ENCODE peak calls at places on chromosomes 1 and 21, in seven cellular contexts. W is neural progenitor cell; H is IMR-90; X is sigmoid colon; T is CD8-positive, alpha-beta memory T cell; Y is left lung; Q is lower lobe of right lung. L is an unnamed sample. For H3K9me3, the result is how much of the 10 kb centered on the place peaks cover.

GRCh38 chr1:185008746-185009360 is 34.5 kb upstream of the NIBAN1 start:
- DNase-seq in W (no peak), H (no peak), X (no peak), T (no peak), Y (no peak), Q (no peak), L (no peak)

GRCh38 chr1:90708236-90708786 is 8.8 kb downstream of the BARHL2 start:
- DNase-seq in W (no peak), H (no peak), X (no peak), T (no peak), Y (no peak), Q (no peak), L (no peak)

GRCh38 chr1:9413143-9413876 is 120.6 kb downstream of the SPSB1 start:
- DNase-seq in W (peak), H (peak), X (peak), T (no peak), Y (peak), Q (peak), L (no peak)

GRCh38 chr1:70044832-70045231 is 160.5 kb downstream of the LRRC40 start:
- DNase-seq in W (no peak), H (peak), X (no peak), T (no peak), Y (no peak), Q (no peak), L (no peak)

GRCh38 chr1:41578712-41579335 is 94.3 kb upstream of the EDN2 start:
- DNase-seq in W (peak), H (peak), X (no peak), T (no peak), Y (no peak), Q (no peak), L (no peak)

GRCh38 chr21:23887709-23888303 is 1719.5 kb downstream of the MRPL39 start:
- DNase-seq in W (no peak), H (no peak), X (no peak), T (peak), Y (no peak), Q (no peak), L (no peak)

GRCh38 chr1:25100151-25100841 is 132.0 kb downstream of the SYF2 start:
- DNase-seq in W (no peak), H (no peak), X (no peak), T (no peak), Y (no peak), Q (no peak), L (no peak)

GRCh38 chr1:46131727-46132528 is 501 bp downstream of the PIK3R3 start:
- DNase-seq in W (peak), H (peak), X (peak), T (peak), Y (peak), Q (no peak), L (no peak)

GRCh38 chr1:11882814-11883538 is 24.2 kb upstream of the NPPB start:
- DNase-seq in W (no peak), H (no peak), X (no peak), T (no peak), Y (no peak), Q (peak), L (no peak)

GRCh38 chr21:33441489-33442477 is 38.0 kb downstream of the TMEM50B start:
- DNase-seq in W (no peak), H (peak), X (no peak), T (no peak), Y (peak), Q (peak), L (no peak)

GRCh38 chr1:179881642-179882252 is 338 bp upstream of the TOR1AIP1 start:
- DNase-seq in W (no peak), H (peak), X (peak), T (no peak), Y (peak), Q (no peak), L (no peak)

GRCh38 chr1:187848321-187848720 is 1019.6 kb downstream of the PLA2G4A start:
- DNase-seq in W (no peak), H (peak), X (no peak), T (no peak), Y (no peak), Q (no peak), L (no peak)

GRCh38 chr1:178908358-178908757 is 37.5 kb upstream of the ANGPTL1 start:
- DNase-seq in W (no peak), H (peak), X (no peak), T (no peak), Y (no peak), Q (no peak), L (no peak)

GRCh38 chr1:150961756-150962155 is 12.9 kb downstream of the CERS2 start:
- DNase-seq in W (no peak), H (no peak), X (no peak), T (no peak), Y (no peak), Q (no peak), L (no peak)

GRCh38 chr1:235821361-235821981 is 45.2 kb downstream of the LYST start:
- DNase-seq in W (no peak), H (peak), X (no peak), T (no peak), Y (no peak), Q (no peak), L (no peak)

GRCh38 chr1:2631136-2632050 is 1.4 kb downstream of the MMEL1 start:
- DNase-seq in W (no peak), H (no peak), X (no peak), T (no peak), Y (no peak), Q (no peak), L (no peak)

GRCh38 chr1:54480201-54480848 is 67.7 kb upstream of the ACOT11 start:
- DNase-seq in W (peak), H (no peak), X (no peak), T (no peak), Y (no peak), Q (no peak), L (no peak)

DNA sequence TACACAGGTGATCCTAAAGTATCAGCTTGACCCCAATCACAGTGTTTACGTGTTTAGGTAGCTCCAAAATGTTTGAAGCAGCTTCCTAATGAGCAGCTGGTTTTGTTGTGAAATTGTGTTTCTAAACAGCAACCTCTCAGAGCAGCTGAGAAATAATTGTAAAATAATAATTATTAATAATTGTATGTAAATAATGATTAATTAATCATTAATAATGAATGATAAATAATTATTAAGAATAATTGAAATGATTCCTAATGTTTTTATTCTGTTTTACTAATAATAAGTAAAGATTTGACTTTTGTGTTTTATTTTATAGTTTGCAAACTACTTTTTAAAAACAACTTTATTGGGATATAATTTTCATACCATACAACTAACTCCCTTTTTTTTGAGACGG is 182.2 kb downstream of the URB2 start:
- DNase-seq in W (no peak), H (no peak), X (no peak), T (no peak), Y (no peak), Q (no peak), L (no peak)
- H3K9me3 ChIP-seq in W (under half), H (under half), X (under half), T (under half), Y (under half), Q (under half), L (under half)

DNA sequence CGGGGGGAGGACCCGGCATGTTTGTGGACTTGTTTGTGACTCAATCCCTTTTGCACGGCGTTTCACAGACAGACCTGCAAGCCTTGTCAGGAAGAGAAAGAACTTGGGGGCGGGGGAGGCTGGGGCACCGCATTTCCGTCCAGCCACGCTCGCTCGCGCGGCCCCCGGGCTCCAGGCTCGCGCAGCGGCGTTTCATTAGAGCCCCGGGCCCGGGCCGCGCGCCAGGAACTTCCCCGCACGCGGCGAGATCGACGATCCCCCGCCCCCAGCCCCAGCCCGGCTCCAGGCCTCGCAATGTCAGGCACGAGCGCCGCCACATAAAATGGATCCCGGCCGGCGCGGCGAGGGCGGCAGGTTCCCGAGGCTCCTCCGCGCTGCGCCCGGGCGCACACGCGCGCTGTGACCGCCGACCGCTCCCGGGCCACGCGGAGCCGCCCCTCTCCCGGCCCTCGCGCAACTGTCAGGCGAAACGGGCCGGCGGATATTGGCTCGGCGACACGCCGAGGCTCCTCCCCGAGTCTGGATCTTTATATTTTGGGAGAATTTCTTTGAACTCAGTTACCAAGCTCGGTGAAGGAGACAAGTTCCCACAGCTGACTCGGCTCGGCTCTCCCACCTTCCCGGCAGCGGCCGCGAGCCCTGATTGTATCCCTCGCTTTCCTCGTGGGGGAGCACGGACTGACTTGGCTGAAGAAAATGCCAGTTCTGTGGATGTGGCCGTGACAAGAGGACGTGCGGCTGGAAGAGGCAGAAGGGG is at the start of gene KIF26B:
- DNase-seq in W (peak), H (peak), X (no peak), T (peak), Y (no peak), Q (no peak), L (no peak)
- H3K9me3 ChIP-seq in W (under half), H (under half), X (under half), T (under half), Y (under half), Q (under half), L (under half)

GRCh38 chr1:244576259-244576892 is 76.5 kb upstream of the DESI2 start:
- DNase-seq in W (no peak), H (no peak), X (no peak), T (no peak), Y (no peak), Q (no peak), L (no peak)

DNA sequence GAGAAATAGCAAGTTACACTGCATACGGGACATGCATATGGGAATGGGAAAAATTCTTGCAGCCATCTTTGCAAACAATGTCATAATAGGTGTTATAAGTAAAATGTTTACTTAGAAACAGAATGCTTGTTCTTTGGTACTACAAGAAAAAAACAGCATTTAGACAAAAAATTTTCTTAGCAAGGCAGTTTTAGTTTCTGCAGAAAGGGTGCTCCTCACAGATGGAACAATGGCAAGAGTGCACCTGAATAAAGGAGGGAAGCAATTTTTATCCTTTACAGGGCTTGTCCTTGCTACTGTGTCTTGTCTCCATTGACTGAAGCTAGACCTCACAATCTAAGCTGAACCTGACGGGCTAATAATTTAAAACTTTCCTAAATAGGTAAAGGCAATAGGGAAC is 79.2 kb upstream of the DESI2 start:
- DNase-seq in W (no peak), H (no peak), X (no peak), T (no peak), Y (no peak), Q (no peak), L (no peak)
- H3K9me3 ChIP-seq in W (under half), H (under half), X (under half), T (under half), Y (under half), Q (half or more), L (under half)

GRCh38 chr21:30486180-30486579 is 1.1 kb downstream of the KRTAP19-2 start:
- DNase-seq in W (no peak), H (no peak), X (no peak), T (no peak), Y (no peak), Q (no peak), L (no peak)
- H3K9me3 ChIP-seq in W (under half), H (under half), X (under half), T (under half), Y (under half), Q (under half), L (under half)

GRCh38 chr1:4960336-4960735 is 305.9 kb downstream of the AJAP1 start:
- DNase-seq in W (no peak), H (no peak), X (no peak), T (no peak), Y (no peak), Q (no peak), L (no peak)

GRCh38 chr1:4959216-4959615 is 304.8 kb downstream of the AJAP1 start:
- DNase-seq in W (no peak), H (no peak), X (no peak), T (no peak), Y (no peak), Q (no peak), L (no peak)

GRCh38 chr1:4954392-4954791 is 300.0 kb downstream of the AJAP1 start:
- DNase-seq in W (no peak), H (no peak), X (no peak), T (no peak), Y (no peak), Q (no peak), L (no peak)

GRCh38 chr1:4960782-4961475 is 306.5 kb downstream of the AJAP1 start:
- DNase-seq in W (peak), H (no peak), X (no peak), T (no peak), Y (no peak), Q (no peak), L (no peak)

GRCh38 chr1:4957027-4957426 is 302.6 kb downstream of the AJAP1 start:
- DNase-seq in W (no peak), H (no peak), X (no peak), T (no peak), Y (no peak), Q (no peak), L (no peak)
- H3K9me3 ChIP-seq in W (under half), H (under half), X (under half), T (under half), Y (under half), Q (under half), L (under half)

DNA sequence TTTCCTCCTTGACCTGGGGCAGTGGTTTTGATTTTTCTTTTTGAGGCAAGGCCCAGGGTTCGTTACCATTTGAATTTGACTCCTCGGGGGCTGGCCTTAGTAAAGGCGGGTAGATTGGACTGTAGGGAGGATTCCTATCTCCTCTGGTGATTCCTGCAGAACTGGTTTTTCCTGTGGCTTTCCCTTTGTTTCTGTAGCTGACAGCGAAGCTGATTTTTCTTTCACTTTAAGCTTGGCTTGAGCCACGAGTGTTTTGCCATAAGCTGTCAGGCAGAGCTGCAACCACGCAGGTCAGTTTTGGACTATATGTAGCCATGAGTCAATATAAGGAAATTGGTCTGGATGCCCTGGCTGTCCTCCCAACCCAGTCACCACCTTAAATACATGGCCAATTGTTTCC is 28.7 kb upstream of the KCNJ15 start:
- DNase-seq in W (no peak), H (no peak), X (no peak), T (no peak), Y (no peak), Q (no peak), L (no peak)
- H3K9me3 ChIP-seq in W (under half), H (under half), X (under half), T (under half), Y (under half), Q (half or more), L (under half)

GRCh38 chr21:28473530-28474225 is 519.0 kb downstream of the LTN1 start:
- DNase-seq in W (no peak), H (peak), X (no peak), T (no peak), Y (no peak), Q (no peak), L (no peak)
- H3K9me3 ChIP-seq in W (under half), H (under half), X (under half), T (under half), Y (under half), Q (under half), L (under half)

DNA sequence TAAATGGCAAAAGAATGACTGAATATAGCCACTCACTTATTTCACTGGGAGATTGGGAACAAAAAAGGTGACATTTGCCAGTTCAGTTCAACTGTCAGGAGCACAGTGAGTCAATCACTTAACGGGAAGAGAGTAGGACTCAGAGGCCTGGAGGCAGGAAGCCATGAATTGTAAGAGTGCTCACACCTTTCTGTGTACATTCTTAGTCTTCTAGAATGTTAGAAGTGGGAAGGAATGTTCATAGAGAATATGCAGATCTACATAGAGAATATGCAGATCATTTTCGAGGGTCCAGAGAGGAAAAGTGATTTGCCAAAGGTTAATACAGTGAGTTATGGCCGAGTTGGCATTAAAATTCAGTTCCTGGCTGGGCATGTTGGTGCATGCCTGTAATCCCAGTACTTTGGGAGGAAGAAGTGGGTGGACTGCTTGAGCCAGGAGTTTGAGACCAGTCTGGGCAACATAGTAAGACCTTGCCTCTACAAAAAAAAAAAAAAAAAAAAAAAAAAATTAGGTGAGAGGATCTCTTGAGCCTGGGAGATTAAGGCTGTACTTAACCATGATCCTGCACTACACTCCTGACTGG is 8.3 kb downstream of the IL20 start:
- DNase-seq in W (no peak), H (no peak), X (no peak), T (no peak), Y (no peak), Q (no peak), L (no peak)
- H3K9me3 ChIP-seq in W (under half), H (under half), X (under half), T (under half), Y (under half), Q (under half), L (under half)

L was measured in T-helper 17 cell.